ENCODE peak calls at places on chromosomes 2 and 18, in six cellular contexts. T is left ventricle myocardium inferior, Q is omental fat pad, C is RKO, M is neural progenitor cell, U is NCI-H526 treated with DMSO at 0.1 percent for 48 hours. Y is an unnamed sample.

GRCh38 chr2:146990311-146990781 is 854.5 kb upstream of the ACVR2A start:
- DNase-seq in T (no peak), Q (no peak), C (no peak), M (no peak), U (no peak), Y (no peak)

GRCh38 chr2:9002637-9003365 is 683 bp downstream of the MBOAT2 start:
- DNase-seq in T (no peak), Q (no peak), C (peak; percentile 21), M (peak; percentile 56), U (peak; percentile 40), Y (peak; percentile 76)

GRCh38 chr18:32454667-32455066 is 16.0 kb downstream of the GAREM1 start:
- DNase-seq in T (no peak), Q (no peak), C (no peak), M (no peak), U (no peak), Y (no peak)

GRCh38 chr2:393711-394696 is 106.1 kb upstream of the ALKAL2 start:
- DNase-seq in T (no peak), Q (no peak), C (peak; percentile 45), M (no peak), U (no peak), Y (peak; percentile 79)

GRCh38 chr18:52682260-52682659 is 342.3 kb downstream of the DCC start:
- DNase-seq in T (no peak), Q (no peak), C (no peak), M (peak; percentile 51), U (no peak), Y (peak; percentile 80)

GRCh38 chr2:54122939-54123338 is 7.5 kb downstream of the ACYP2 start:
- DNase-seq in T (no peak), Q (no peak), C (peak; percentile 83), M (no peak), U (no peak), Y (no peak)

GRCh38 chr2:132849118-132849517 is 179.1 kb upstream of the LYPD1 start:
- DNase-seq in T (no peak), Q (no peak), C (no peak), M (no peak), U (no peak), Y (no peak)

GRCh38 chr18:9757851-9758587 is 49.9 kb downstream of the RAB31 start:
- DNase-seq in T (no peak), Q (no peak), C (no peak), M (no peak), U (no peak), Y (peak; percentile 34)

GRCh38 chr2:160751021-160751420 is 257.4 kb upstream of the RBMS1 start:
- DNase-seq in T (no peak), Q (no peak), C (no peak), M (no peak), U (no peak), Y (no peak)

GRCh38 chr2:38465789-38466127 is 88.7 kb upstream of the ATL2 start:
- DNase-seq in T (no peak), Q (no peak), C (peak; percentile 37), M (peak; percentile 50), U (peak; percentile 15), Y (peak; percentile 86)

GRCh38 chr2:171086352-171087290 is 74.1 kb downstream of the TLK1 start:
- DNase-seq in T (no peak), Q (no peak), C (peak; percentile 56), M (peak; percentile 67), U (peak; percentile 77), Y (peak; percentile 86)

GRCh38 chr2:28150994-28151393 is 241.7 kb upstream of the FOSL2 start:
- DNase-seq in T (no peak), Q (no peak), C (no peak), M (no peak), U (no peak), Y (no peak)

GRCh38 chr2:193463016-193463415 is 1268.3 kb upstream of the TMEFF2 start:
- DNase-seq in T (no peak), Q (no peak), C (no peak), M (no peak), U (no peak), Y (no peak)

GRCh38 chr18:67218556-67218955 is 298.0 kb downstream of the DSEL start:
- DNase-seq in T (no peak), Q (no peak), C (peak; percentile 6), M (no peak), U (no peak), Y (no peak)

GRCh38 chr18:72541871-72542690 is 2.1 kb downstream of the CBLN2 start:
- DNase-seq in T (no peak), Q (no peak), C (no peak), M (peak; percentile 65), U (no peak), Y (peak; percentile 90)

GRCh38 chr18:52554180-52554579 is 214.2 kb downstream of the DCC start:
- DNase-seq in T (no peak), Q (no peak), C (no peak), M (no peak), U (no peak), Y (no peak)

GRCh38 chr2:23624378-23624777 is 239.4 kb downstream of the KLHL29 start:
- DNase-seq in T (no peak), Q (no peak), C (peak; percentile 7), M (peak; percentile 24), U (no peak), Y (peak; percentile 88)

GRCh38 chr2:64779117-64779690 is 125.5 kb upstream of the SERTAD2 start:
- DNase-seq in T (no peak), Q (no peak), C (no peak), M (no peak), U (no peak), Y (no peak)

GRCh38 chr18:25109484-25109883 is 242.5 kb downstream of the ZNF521 start:
- DNase-seq in T (no peak), Q (no peak), C (no peak), M (no peak), U (peak; percentile 73), Y (no peak)

GRCh38 chr18:62741584-62741983 is 26.2 kb downstream of the PHLPP1 start:
- DNase-seq in T (no peak), Q (no peak), C (no peak), M (no peak), U (no peak), Y (no peak)

GRCh38 chr2:100675373-100675772 is 112.6 kb downstream of the PDCL3 start:
- DNase-seq in T (no peak), Q (no peak), C (no peak), M (no peak), U (no peak), Y (no peak)

GRCh38 chr2:167861574-167862193 is 385.7 kb downstream of the STK39 start:
- DNase-seq in T (no peak), Q (no peak), C (no peak), M (no peak), U (no peak), Y (no peak)

GRCh38 chr2:44616616-44617266 is 255.0 kb downstream of the CAMKMT start:
- DNase-seq in T (no peak), Q (no peak), C (no peak), M (no peak), U (no peak), Y (no peak)

GRCh38 chr2:207930747-207931146 is 94.6 kb downstream of the PLEKHM3 start:
- DNase-seq in T (no peak), Q (no peak), C (no peak), M (no peak), U (peak; percentile 75), Y (no peak)

GRCh38 chr2:65070172-65070830 is 14.1 kb downstream of the CEP68 start:
- DNase-seq in T (no peak), Q (no peak), C (peak; percentile 72), M (no peak), U (no peak), Y (no peak)

GRCh38 chr2:15642334-15643208 is 50.9 kb downstream of the DDX1 start:
- DNase-seq in T (no peak), Q (no peak), C (no peak), M (no peak), U (no peak), Y (peak; percentile 60)

GRCh38 chr2:196170681-196171247 is 614 bp downstream of the STK17B start:
- DNase-seq in T (peak; percentile 30), Q (no peak), C (peak; percentile 75), M (peak; percentile 29), U (no peak), Y (no peak)

GRCh38 chr2:25029183-25029554 is 12.7 kb upstream of the EFR3B start:
- DNase-seq in T (no peak), Q (no peak), C (no peak), M (no peak), U (no peak), Y (no peak)

GRCh38 chr2:222859786-222860726 is 780 bp upstream of the ACSL3 start:
- DNase-seq in T (peak; percentile 51), Q (no peak), C (peak; percentile 25), M (peak; percentile 9), U (peak; percentile 34), Y (peak; percentile 76)